ENCODE peak calls at places on chromosome X, in ten cellular contexts. O, T, B, P, V, S, L, E, H and I are unnamed samples. For H3K4me1, the result is how much of the 10 kb centered on the place peaks cover.

GRCh38 chrX:155434906-155435743 is 23.3 kb downstream of the F8A3 start:
- DNase-seq in O (no peak), T (no peak), B (no peak), P (no peak), V (no peak), S (no peak), L (no peak), E (no peak), H (peak), I (no peak)

GRCh38 chrX:49958727-49959126 is 36.3 kb downstream of the CLCN5 start:
- DNase-seq in O (no peak), T (no peak), B (no peak), P (no peak), V (no peak), S (no peak), L (no peak), E (no peak), H (no peak), I (no peak)

GRCh38 chrX:48864210-48864609 is 28.8 kb upstream of the PCSK1N start:
- DNase-seq in O (no peak), T (no peak), B (no peak), P (peak), V (no peak), S (no peak), L (no peak), E (no peak), H (no peak), I (no peak)

GRCh38 chrX:103879339-103879738 is 47.3 kb upstream of the RAB9B start:
- DNase-seq in O (no peak), T (no peak), B (no peak), P (peak), V (no peak), S (no peak), L (no peak), E (no peak), H (no peak), I (no peak)

GRCh38 chrX:108199691-108200090 is 108.1 kb downstream of the ATG4A start:
- DNase-seq in O (no peak), T (no peak), B (peak), P (peak), V (no peak), S (no peak), L (no peak), E (no peak), H (no peak), I (peak)

GRCh38 chrX:15505104-15505503 is 4.5 kb downstream of the BMX start:
- DNase-seq in O (no peak), T (no peak), B (no peak), P (no peak), V (no peak), S (no peak), L (no peak), E (no peak), H (no peak), I (no peak)

GRCh38 chrX:55007633-55008032 is 7.5 kb downstream of the APEX2 start:
- DNase-seq in O (peak), T (no peak), B (no peak), P (peak), V (peak), S (peak), L (no peak), E (no peak), H (peak), I (no peak)

GRCh38 chrX:72128881-72129280 is 2.8 kb downstream of the RTL5 start:
- DNase-seq in O (no peak), T (no peak), B (peak), P (no peak), V (no peak), S (no peak), L (no peak), E (no peak), H (no peak), I (no peak)

GRCh38 chrX:112734250-112734649 is 54.5 kb upstream of the LHFPL1 start:
- DNase-seq in O (no peak), T (no peak), B (no peak), P (peak), V (no peak), S (no peak), L (no peak), E (no peak), H (no peak), I (no peak)

GRCh38 chrX:37454537-37455285 is 105.5 kb downstream of the PRRG1 start:
- DNase-seq in O (no peak), T (no peak), B (peak), P (peak), V (peak), S (no peak), L (no peak), E (no peak), H (no peak), I (no peak)

GRCh38 chrX:138914751-138915150 is 203.2 kb upstream of the FGF13 start:
- DNase-seq in O (no peak), T (no peak), B (no peak), P (no peak), V (no peak), S (no peak), L (no peak), E (no peak), H (no peak), I (no peak)

GRCh38 chrX:21638311-21638710 is 19.8 kb downstream of the KLHL34 start:
- DNase-seq in O (no peak), T (no peak), B (no peak), P (peak), V (no peak), S (no peak), L (no peak), E (no peak), H (no peak), I (no peak)

GRCh38 chrX:116246261-116246660 is 75.7 kb downstream of the AGTR2 start:
- DNase-seq in O (no peak), T (no peak), B (no peak), P (no peak), V (no peak), S (no peak), L (no peak), E (no peak), H (no peak), I (no peak)

GRCh38 chrX:40094041-40094899 is 3.5 kb downstream of the BCOR start:
- DNase-seq in O (peak), T (peak), B (no peak), P (peak), V (peak), S (peak), L (peak), E (no peak), H (peak), I (no peak)

GRCh38 chrX:46710927-46711623 is 47.8 kb downstream of the SLC9A7 start:
- DNase-seq in O (no peak), T (no peak), B (no peak), P (no peak), V (no peak), S (no peak), L (no peak), E (no peak), H (no peak), I (no peak)

GRCh38 chrX:8879750-8880149 is 78.6 kb upstream of the FAM9A start:
- DNase-seq in O (peak), T (no peak), B (peak), P (peak), V (peak), S (no peak), L (no peak), E (no peak), H (no peak), I (no peak)

GRCh38 chrX:82692991-82693390 is 815.1 kb upstream of the POU3F4 start:
- DNase-seq in O (no peak), T (no peak), B (no peak), P (no peak), V (no peak), S (no peak), L (no peak), E (no peak), H (no peak), I (no peak)

GRCh38 chrX:9312922-9313867 is 151.7 kb upstream of the TBL1X start:
- DNase-seq in O (peak), T (peak), B (peak), P (no peak), V (peak), S (peak), L (peak), E (no peak), H (no peak), I (no peak)

GRCh38 chrX:153769158-153769864 is 5.3 kb downstream of the PLXNB3 start:
- DNase-seq in O (no peak), T (no peak), B (no peak), P (no peak), V (peak), S (peak), L (no peak), E (no peak), H (no peak), I (no peak)

GRCh38 chrX:35090801-35091200 is 148.2 kb downstream of the FAM47B start:
- DNase-seq in O (no peak), T (no peak), B (no peak), P (peak), V (no peak), S (no peak), L (no peak), E (no peak), H (no peak), I (no peak)

GRCh38 chrX:124719060-124719459 is 372.7 kb downstream of the SH2D1A start:
- DNase-seq in O (no peak), T (no peak), B (no peak), P (no peak), V (no peak), S (no peak), L (no peak), E (no peak), H (no peak), I (no peak)

GRCh38 chrX:10486373-10486772 is 134.0 kb downstream of the MID1 start:
- DNase-seq in O (no peak), T (no peak), B (no peak), P (peak), V (no peak), S (no peak), L (no peak), E (no peak), H (no peak), I (no peak)

GRCh38 chrX:8988456-8988855 is 45.5 kb downstream of the FAM9B start:
- DNase-seq in O (no peak), T (no peak), B (no peak), P (peak), V (no peak), S (no peak), L (peak), E (no peak), H (peak), I (no peak)

GRCh38 chrX:40146471-40147398 is 49.0 kb upstream of the BCOR start:
- DNase-seq in O (peak), T (no peak), B (no peak), P (peak), V (no peak), S (peak), L (peak), E (no peak), H (peak), I (no peak)

GRCh38 chrX:140501321-140501720 is 3.5 kb downstream of the SOX3 start:
- DNase-seq in O (no peak), T (no peak), B (no peak), P (no peak), V (no peak), S (no peak), L (no peak), E (no peak), H (no peak), I (no peak)

GRCh38 chrX:39895228-39896110 is 202.3 kb downstream of the BCOR start:
- DNase-seq in O (no peak), T (no peak), B (no peak), P (no peak), V (peak), S (no peak), L (no peak), E (no peak), H (no peak), I (no peak)

GRCh38 chrX:75335127-75335458 is 61.2 kb downstream of the UPRT start:
- DNase-seq in O (no peak), T (no peak), B (no peak), P (no peak), V (no peak), S (no peak), L (no peak), E (no peak), H (no peak), I (no peak)

GRCh38 chrX:153773741-153774575 is 6.9 kb upstream of the SRPK3 start:
- DNase-seq in O (peak), T (no peak), B (no peak), P (no peak), V (no peak), S (peak), L (peak), E (no peak), H (no peak), I (no peak)

GRCh38 chrX:44795945-44796450 is 47.8 kb upstream of the DUSP21 start:
- DNase-seq in O (no peak), T (no peak), B (no peak), P (no peak), V (no peak), S (no peak), L (no peak), E (no peak), H (no peak), I (no peak)

GRCh38 chrX:17432158-17432557 is 57.2 kb downstream of the NHS start:
- DNase-seq in O (no peak), T (no peak), B (no peak), P (no peak), V (no peak), S (no peak), L (no peak), E (no peak), H (no peak), I (no peak)

GRCh38 chrX:100599456-100599855 is 14.7 kb downstream of the TNMD start:
- DNase-seq in O (no peak), T (no peak), B (no peak), P (no peak), V (no peak), S (no peak), L (no peak), E (no peak), H (no peak), I (no peak)

GRCh38 chrX:12225073-12225472 is 86.8 kb downstream of the FRMPD4 start:
- DNase-seq in O (no peak), T (no peak), B (no peak), P (no peak), V (no peak), S (no peak), L (no peak), E (no peak), H (no peak), I (no peak)

GRCh38 chrX:74924449-74925209 is 623 bp downstream of the NEXMIF start:
- DNase-seq in O (peak), T (peak), B (peak), P (no peak), V (peak), S (peak), L (peak), E (no peak), H (peak), I (no peak)

GRCh38 chrX:99914676-99915075 is 495.4 kb downstream of the PCDH19 start:
- DNase-seq in O (no peak), T (no peak), B (no peak), P (no peak), V (no peak), S (no peak), L (no peak), E (no peak), H (no peak), I (no peak)

DNA sequence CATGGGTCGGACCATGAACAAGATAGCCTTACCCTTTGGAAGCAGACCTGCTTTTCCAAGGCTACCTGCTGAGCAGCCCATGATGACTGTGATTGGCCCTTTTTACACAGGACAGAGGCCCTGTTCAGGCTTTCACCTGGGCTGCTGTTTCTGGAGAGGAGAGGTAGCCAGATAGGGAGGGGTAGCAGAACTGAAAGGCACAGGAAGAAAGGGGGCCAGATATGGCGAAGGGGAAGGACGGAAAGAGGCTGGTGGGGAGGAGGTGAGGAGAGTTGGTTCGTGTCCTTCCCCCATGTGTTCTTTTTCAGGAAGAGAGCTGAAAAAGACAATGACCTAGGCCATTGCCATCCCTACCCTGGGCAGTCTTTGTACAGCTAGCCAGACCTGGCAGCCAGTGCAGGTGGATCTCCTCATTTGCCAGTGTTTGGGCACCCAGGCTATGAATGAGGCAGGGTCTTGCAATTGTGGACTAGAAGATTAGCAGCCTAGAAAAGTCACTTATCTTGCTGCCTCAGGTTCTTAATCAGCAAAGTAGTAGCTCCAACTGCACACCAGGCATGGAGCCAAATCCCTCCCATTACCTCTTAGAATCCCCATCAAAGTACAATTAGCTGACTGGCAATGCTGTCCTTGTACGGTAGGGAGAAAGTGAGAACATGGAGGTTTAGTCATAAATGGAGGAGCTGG is 139.6 kb downstream of the AMMECR1 start:
- DNase-seq in O (peak), T (no peak), B (no peak), P (no peak), V (no peak), S (no peak), L (no peak), E (no peak), H (no peak), I (no peak)
- TF ChIP-seq POLR2A in O (no peak), T (no peak), B (no peak), P (no peak), V (no peak), S (no peak), L (no peak), E (no peak), H (no peak), I (no peak)

GRCh38 chrX:119640621-119641020 is 34.4 kb upstream of the NKRF start:
- DNase-seq in O (no peak), T (no peak), B (no peak), P (no peak), V (no peak), S (no peak), L (no peak), E (no peak), H (no peak), I (no peak)
- H3K4me1 ChIP-seq in O (under half), T (under half), B (under half), P (under half), V (under half), S (under half), L (under half), E (under half), H (under half), I (under half)

DNA sequence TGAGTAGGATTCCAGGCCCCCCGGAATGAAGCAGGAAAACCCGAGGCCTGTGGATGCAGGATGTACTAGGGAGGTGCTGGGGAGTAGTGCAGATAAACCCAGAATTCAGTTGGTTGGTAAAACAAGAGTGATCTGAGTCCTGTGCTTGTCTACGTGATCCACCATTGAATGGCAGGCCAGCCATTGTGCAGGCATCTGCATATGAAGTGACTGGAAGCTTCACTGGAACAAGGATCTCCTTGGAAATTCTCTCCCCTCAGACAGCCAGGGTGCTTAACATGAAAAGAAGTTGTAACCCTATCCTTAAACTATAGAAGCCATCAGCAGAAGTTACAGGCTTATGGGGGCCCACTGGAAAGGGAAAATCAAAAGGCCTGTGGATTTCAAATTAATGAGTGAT is 656 bp upstream of the GSPT2 start:
- DNase-seq in O (no peak), T (no peak), B (no peak), P (no peak), V (no peak), S (no peak), L (no peak), E (no peak), H (no peak), I (no peak)
- H3K27ac ChIP-seq in O (no peak), T (no peak), B (peak), P (no peak), V (peak), S (no peak), L (no peak), E (no peak), H (no peak), I (no peak)

DNA sequence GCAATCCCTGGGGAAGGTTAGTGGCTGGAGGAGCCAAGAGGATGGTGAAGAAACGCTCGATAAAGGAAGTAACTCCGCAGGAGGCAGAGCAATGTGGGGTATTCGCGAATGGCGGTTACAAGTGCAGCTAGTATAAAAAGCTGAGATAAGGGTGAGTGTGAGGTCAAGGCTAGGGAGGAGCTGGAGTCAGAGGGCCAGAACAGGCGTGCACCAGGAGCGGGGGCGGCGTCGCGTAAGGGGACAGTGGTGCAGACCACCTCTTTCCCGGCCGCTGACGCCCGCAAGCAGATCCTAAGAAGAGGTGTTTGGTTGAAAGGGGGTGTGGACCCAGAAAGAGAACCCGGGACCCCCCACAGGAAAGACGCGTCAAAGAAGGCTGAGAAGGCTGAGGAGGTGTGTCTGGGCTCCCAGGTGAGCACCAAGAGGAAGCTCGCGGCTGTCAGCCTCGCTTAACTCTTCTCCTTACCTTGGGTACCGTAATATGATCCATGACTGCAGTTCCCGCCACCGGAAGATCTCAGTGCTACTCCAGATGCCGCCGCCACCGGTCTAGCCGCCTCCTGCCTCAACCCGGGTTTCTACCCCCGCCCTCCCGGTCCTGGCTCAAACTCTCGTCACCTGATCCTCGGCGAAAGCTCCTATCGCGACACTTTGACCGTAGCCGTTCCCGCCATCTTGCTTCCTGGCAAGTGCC is at the start of gene MTMR8:
- DNase-seq in O (peak), T (peak), B (peak), P (no peak), V (peak), S (peak), L (peak), E (peak), H (peak), I (no peak)
- TF ChIP-seq POLR2A in O (no peak), T (no peak), B (no peak), P (no peak), V (peak), S (no peak), L (no peak), E (no peak), H (no peak), I (no peak)

GRCh38 chrX:19865567-19866363 is 21.6 kb downstream of the SH3KBP1 start:
- DNase-seq in O (no peak), T (no peak), B (no peak), P (no peak), V (no peak), S (no peak), L (no peak), E (no peak), H (no peak), I (no peak)

GRCh38 chrX:19860571-19860970 is 26.8 kb downstream of the SH3KBP1 start:
- DNase-seq in O (no peak), T (no peak), B (no peak), P (no peak), V (no peak), S (no peak), L (no peak), E (no peak), H (no peak), I (no peak)

GRCh38 chrX:19862634-19863236 is 24.7 kb downstream of the SH3KBP1 start:
- DNase-seq in O (no peak), T (no peak), B (no peak), P (no peak), V (no peak), S (no peak), L (no peak), E (no peak), H (no peak), I (no peak)

GRCh38 chrX:19864736-19865135 is 22.7 kb downstream of the SH3KBP1 start:
- DNase-seq in O (no peak), T (peak), B (no peak), P (no peak), V (no peak), S (no peak), L (no peak), E (no peak), H (no peak), I (no peak)

GRCh38 chrX:19863237-19864223 is 23.9 kb downstream of the SH3KBP1 start:
- DNase-seq in O (no peak), T (peak), B (no peak), P (peak), V (no peak), S (no peak), L (no peak), E (no peak), H (no peak), I (no peak)
- H3K4me1 ChIP-seq in O (under half), T (under half), B (under half), P (under half), V (under half), S (under half), L (under half), E (under half), H (under half), I (under half)

GRCh38 chrX:24148118-24148517 is 1.4 kb upstream of the ZFX start:
- DNase-seq in O (no peak), T (no peak), B (no peak), P (peak), V (no peak), S (no peak), L (no peak), E (no peak), H (no peak), I (no peak)
- H3K27ac ChIP-seq in O (no peak), T (peak), B (peak), P (peak), V (peak), S (peak), L (peak), E (peak), H (peak), I (peak)